ENCODE peak calls at places on chromosomes 12 and 14, in five cellular contexts. E is IMR-90, G is mesendoderm, H is mesenchymal stem cell, N is H9. V is an unnamed sample. For H3K4me1, the result is how much of the 10 kb centered on the place peaks cover.

GRCh38 chr12:109953656-109954055 is 42.5 kb downstream of the GIT2 start:
- DNase-seq in E (no peak), G (no peak), H (no peak), N (no peak), V (no peak)

GRCh38 chr14:21703357-21704339 is 30.0 kb upstream of the OR4E1 start:
- DNase-seq in E (no peak), G (peak), H (peak), N (no peak), V (no peak)

GRCh38 chr12:41368006-41368405 is 179.9 kb downstream of the PDZRN4 start:
- DNase-seq in E (peak), G (peak), H (no peak), N (no peak), V (no peak)

GRCh38 chr14:38226366-38226765 is 18.7 kb downstream of the SSTR1 start:
- DNase-seq in E (no peak), G (no peak), H (no peak), N (no peak), V (no peak)

GRCh38 chr12:124898200-124898950 is 16.1 kb downstream of the UBC start:
- DNase-seq in E (no peak), G (peak), H (peak), N (peak), V (no peak)

GRCh38 chr12:89493650-89494302 is 30.8 kb downstream of the GALNT4 start:
- DNase-seq in E (no peak), G (no peak), H (no peak), N (no peak), V (no peak)

GRCh38 chr12:93348568-93349435 is 28.9 kb upstream of the NUDT4 start:
- DNase-seq in E (no peak), G (no peak), H (no peak), N (no peak), V (no peak)

GRCh38 chr14:21506557-21506956 is 4.6 kb downstream of the METTL3 start:
- DNase-seq in E (no peak), G (no peak), H (no peak), N (no peak), V (no peak)

GRCh38 chr12:102811125-102811737 is 105.8 kb downstream of the PAH start:
- DNase-seq in E (no peak), G (peak), H (peak), N (peak), V (peak)

GRCh38 chr12:92786045-92786444 is 83.3 kb downstream of the PLEKHG7 start:
- DNase-seq in E (peak), G (no peak), H (peak), N (no peak), V (no peak)

GRCh38 chr12:19183121-19183838 is 53.7 kb downstream of the PLEKHA5 start:
- DNase-seq in E (peak), G (peak), H (peak), N (no peak), V (no peak)

GRCh38 chr12:4272014-4272975 is 1.3 kb upstream of the CCND2 start:
- DNase-seq in E (peak), G (peak), H (peak), N (peak), V (peak)

GRCh38 chr12:6285063-6285477 is 25.4 kb upstream of the PLEKHG6 start:
- DNase-seq in E (peak), G (peak), H (peak), N (peak), V (peak)

GRCh38 chr14:21069388-21070082 is 569 bp upstream of the ARHGEF40 start:
- DNase-seq in E (peak), G (peak), H (peak), N (peak), V (peak)

GRCh38 chr14:95440951-95441350 is 75.5 kb downstream of the SYNE3 start:
- DNase-seq in E (peak), G (peak), H (peak), N (no peak), V (no peak)

GRCh38 chr12:67720383-67720856 is 71.9 kb downstream of the DYRK2 start:
- DNase-seq in E (peak), G (peak), H (peak), N (no peak), V (no peak)

GRCh38 chr12:46574853-46575252 is 202.3 kb upstream of the SLC38A2 start:
- DNase-seq in E (no peak), G (no peak), H (no peak), N (no peak), V (no peak)

GRCh38 chr12:74171478-74171909 is 366.1 kb upstream of the ATXN7L3B start:
- DNase-seq in E (no peak), G (no peak), H (no peak), N (no peak), V (no peak)

GRCh38 chr12:7118914-7119313 is 9.8 kb downstream of the RBP5 start:
- DNase-seq in E (no peak), G (no peak), H (no peak), N (no peak), V (no peak)

GRCh38 chr12:116661341-116661740 is 76.5 kb downstream of the SPRING1 start:
- DNase-seq in E (no peak), G (no peak), H (no peak), N (no peak), V (no peak)

GRCh38 chr12:77343291-77343690 is 277.9 kb upstream of the E2F7 start:
- DNase-seq in E (peak), G (no peak), H (no peak), N (no peak), V (no peak)

GRCh38 chr14:71117839-71118743 is 210.8 kb downstream of the PCNX1 start:
- DNase-seq in E (peak), G (peak), H (peak), N (no peak), V (no peak)

GRCh38 chr14:76863724-76864407 is 37.7 kb downstream of the LRRC74A start:
- DNase-seq in E (no peak), G (no peak), H (no peak), N (no peak), V (no peak)

GRCh38 chr12:108514468-108514972 is 557 bp upstream of the FICD start:
- DNase-seq in E (no peak), G (no peak), H (no peak), N (no peak), V (no peak)

GRCh38 chr12:53324779-53325538 is 3.5 kb upstream of the AAAS start:
- DNase-seq in E (peak), G (peak), H (peak), N (peak), V (peak)
- H3K4me1 ChIP-seq in E (under half), G (under half), H (under half), N (under half), V (under half)

GRCh38 chr12:31958601-31959000 is 614 bp upstream of the RESF1 start:
- DNase-seq in E (no peak), G (peak), H (no peak), N (no peak), V (no peak)

GRCh38 chr12:31959051-31959700 is at the start of gene RESF1:
- DNase-seq in E (peak), G (peak), H (peak), N (peak), V (peak)

GRCh38 chr12:31959701-31960391 is 631 bp downstream of the RESF1 start:
- DNase-seq in E (peak), G (peak), H (peak), N (no peak), V (peak)

GRCh38 chr12:31962076-31962475 is 2.9 kb downstream of the RESF1 start:
- DNase-seq in E (no peak), G (peak), H (no peak), N (no peak), V (no peak)

GRCh38 chr12:31961137-31961536 is 1.9 kb downstream of the RESF1 start:
- DNase-seq in E (no peak), G (no peak), H (no peak), N (no peak), V (no peak)
- H3K23ac ChIP-seq in E (peak), G (no peak), H (no peak), N (no peak), V (no peak)

GRCh38 chr12:55978393-55978792 is 4.5 kb downstream of the RAB5B start:
- DNase-seq in E (no peak), G (no peak), H (no peak), N (no peak), V (no peak)
- H2BK15ac ChIP-seq in E (no peak), G (no peak), H (no peak), N (no peak), V (no peak)

GRCh38 chr12:50104614-50105366 is 982 bp downstream of the GPD1 start:
- DNase-seq in E (no peak), G (no peak), H (no peak), N (no peak), V (no peak)
- H3K4me1 ChIP-seq in E (under half), G (under half), H (under half), N (under half), V (under half)

GRCh38 chr12:128976120-128976519 is 122.8 kb downstream of the GLT1D1 start:
- DNase-seq in E (no peak), G (peak), H (no peak), N (peak), V (peak)
- H3K23ac ChIP-seq in E (no peak), G (no peak), H (no peak), N (no peak), V (no peak)

GRCh38 chr12:122006186-122006926 is 15.3 kb upstream of the BCL7A start:
- DNase-seq in E (no peak), G (no peak), H (no peak), N (no peak), V (no peak)
- H2BK15ac ChIP-seq in E (no peak), G (no peak), H (no peak), N (no peak), V (no peak)